ENCODE peak calls at places on chromosome 11, in nine cellular contexts. P is CD8-positive, alpha-beta T cell; H is breast epithelium; W is upper lobe of left lung; U is cardiac muscle cell; Y is tibial artery; Z is kidney epithelial cell; C is BJ; R is left lung. D is an unnamed sample.

GRCh38 chr11:10488581-10489443 is 33.7 kb downstream of the AMPD3 start:
- DNase-seq in P (no peak), H (no peak), W (peak), U (no peak), Y (peak), Z (no peak), C (no peak), R (no peak), D (peak)

GRCh38 chr11:42593426-42593825 is 718.4 kb upstream of the API5 start:
- DNase-seq in P (no peak), H (no peak), W (no peak), U (no peak), Y (no peak), Z (no peak), C (no peak), R (no peak), D (no peak)

GRCh38 chr11:126332221-126332711 is 23.2 kb upstream of the ST3GAL4 start:
- DNase-seq in P (peak), H (no peak), W (no peak), U (peak), Y (peak), Z (no peak), C (peak), R (no peak), D (no peak)

GRCh38 chr11:34318111-34319037 is 39.4 kb downstream of the ABTB2 start:
- DNase-seq in P (no peak), H (no peak), W (no peak), U (peak), Y (no peak), Z (no peak), C (no peak), R (no peak), D (no peak)

GRCh38 chr11:20208622-20209090 is 48.4 kb upstream of the DBX1 start:
- DNase-seq in P (no peak), H (no peak), W (no peak), U (no peak), Y (no peak), Z (no peak), C (no peak), R (no peak), D (no peak)

GRCh38 chr11:117171648-117172051 is 6.9 kb upstream of the SIDT2 start:
- DNase-seq in P (no peak), H (no peak), W (no peak), U (peak), Y (no peak), Z (no peak), C (no peak), R (no peak), D (no peak)

GRCh38 chr11:2679011-2679676 is 20.6 kb downstream of the KCNQ1OT1 start:
- DNase-seq in P (no peak), H (no peak), W (no peak), U (no peak), Y (no peak), Z (no peak), C (no peak), R (peak), D (peak)

GRCh38 chr11:67418476-67419281 is 3.2 kb downstream of the CARNS1 start:
- DNase-seq in P (peak), H (peak), W (no peak), U (no peak), Y (no peak), Z (no peak), C (no peak), R (no peak), D (no peak)

GRCh38 chr11:77046060-77046501 is 11.9 kb downstream of the B3GNT6 start:
- DNase-seq in P (peak), H (no peak), W (peak), U (peak), Y (no peak), Z (no peak), C (no peak), R (no peak), D (no peak)

GRCh38 chr11:116364357-116364756 is 408.4 kb downstream of the BUD13 start:
- DNase-seq in P (no peak), H (no peak), W (no peak), U (no peak), Y (no peak), Z (no peak), C (no peak), R (no peak), D (no peak)

DNA sequence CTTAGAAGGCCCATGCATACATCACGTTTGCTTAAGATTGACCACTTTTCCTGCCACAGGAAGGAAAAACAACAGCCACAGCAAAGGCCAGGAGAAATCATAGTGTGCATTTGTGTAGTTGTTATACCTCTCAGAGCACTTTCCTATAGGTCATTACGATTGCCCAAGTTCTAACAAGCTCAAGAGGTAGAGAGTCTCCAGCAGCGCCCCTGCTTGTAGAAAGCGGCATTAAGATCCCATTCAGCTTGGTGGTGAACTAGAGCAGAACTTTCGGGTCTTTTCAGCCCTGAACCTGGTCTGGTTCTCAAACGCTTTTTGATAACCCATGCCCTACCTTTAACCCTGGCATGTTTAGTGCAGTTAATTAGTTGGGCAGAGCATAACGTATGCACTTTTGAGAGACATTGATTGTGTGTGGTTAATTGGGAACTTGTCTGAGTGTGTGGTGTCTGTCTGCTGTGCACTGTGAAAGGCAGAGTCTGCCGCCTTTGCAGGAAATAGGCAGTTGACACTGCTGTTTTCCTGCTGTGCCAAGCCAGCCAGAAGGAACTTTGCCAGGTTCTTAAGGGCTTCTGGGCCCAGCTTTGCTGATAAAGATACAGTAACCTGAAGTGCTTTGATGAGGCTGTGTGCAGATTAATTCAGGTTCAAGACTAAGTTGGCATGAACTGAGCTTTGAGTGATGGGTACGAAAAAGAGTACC is 109.9 kb upstream of the CLMP start:
- DNase-seq in P (no peak), H (no peak), W (peak), U (no peak), Y (no peak), Z (no peak), C (no peak), R (peak), D (no peak)
- TF ChIP-seq CTCF in P (no peak), H (no peak), W (no peak), U (no peak), Y (no peak), Z (no peak), C (no peak), R (no peak), D (no peak)

GRCh38 chr11:94516725-94517124 is 4.5 kb downstream of the C11orf97 start:
- DNase-seq in P (no peak), H (no peak), W (no peak), U (no peak), Y (no peak), Z (no peak), C (no peak), R (no peak), D (no peak)

GRCh38 chr11:94515398-94515797 is 3.1 kb downstream of the C11orf97 start:
- DNase-seq in P (no peak), H (no peak), W (no peak), U (no peak), Y (no peak), Z (no peak), C (no peak), R (no peak), D (no peak)

GRCh38 chr11:94507485-94507884 is 4.8 kb upstream of the C11orf97 start:
- DNase-seq in P (no peak), H (no peak), W (peak), U (no peak), Y (no peak), Z (no peak), C (no peak), R (no peak), D (no peak)

GRCh38 chr11:94513091-94513490 is 830 bp downstream of the C11orf97 start:
- DNase-seq in P (no peak), H (no peak), W (no peak), U (no peak), Y (no peak), Z (no peak), C (no peak), R (no peak), D (no peak)

DNA sequence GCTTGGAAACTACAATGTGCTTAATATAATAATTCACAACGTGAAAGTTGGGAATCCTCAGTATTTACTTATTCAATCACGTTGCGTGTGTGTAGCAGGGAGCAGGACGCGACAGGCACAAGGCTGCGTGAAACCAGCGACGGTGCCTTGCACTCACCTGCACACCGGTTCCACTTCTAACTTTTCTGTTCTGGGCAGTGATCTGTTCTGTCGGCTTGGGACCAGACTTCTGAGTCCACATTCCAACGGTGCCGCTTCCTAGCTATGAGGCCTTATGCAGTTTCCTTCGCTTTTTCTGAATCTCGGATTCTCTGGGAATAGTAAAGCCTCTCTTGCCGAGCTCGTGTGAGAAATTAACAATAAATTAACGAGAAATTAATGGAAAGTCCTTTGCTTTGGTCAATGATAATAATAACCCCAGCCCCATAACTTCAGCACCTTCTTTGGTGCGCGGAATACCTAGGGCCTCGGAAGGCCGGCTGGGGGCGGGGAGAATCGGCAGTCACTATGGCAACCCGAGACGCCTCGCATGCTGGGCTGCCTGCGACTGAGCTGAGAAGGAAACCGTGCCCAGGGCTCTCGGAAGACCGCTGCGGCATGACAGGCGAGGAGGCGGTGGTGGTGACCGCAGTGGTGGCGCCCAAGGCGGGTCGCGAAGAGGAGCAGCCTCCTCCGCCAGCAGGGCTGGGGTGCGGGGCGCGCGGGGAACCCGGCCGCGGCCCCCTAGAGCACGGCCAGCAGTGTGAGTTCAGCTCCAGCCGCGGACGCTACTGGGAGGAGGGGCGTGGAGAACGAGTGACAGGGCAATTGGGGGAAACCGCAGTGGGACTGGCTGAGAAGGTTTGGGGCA is at the start of gene C11orf97:
- DNase-seq in P (peak), H (no peak), W (peak), U (peak), Y (peak), Z (no peak), C (no peak), R (peak), D (no peak)
- H3K4me3 ChIP-seq in P (peak), H (peak), W (peak), U (peak), Y (peak), Z (peak), C (peak), R (peak), D (peak)

DNA sequence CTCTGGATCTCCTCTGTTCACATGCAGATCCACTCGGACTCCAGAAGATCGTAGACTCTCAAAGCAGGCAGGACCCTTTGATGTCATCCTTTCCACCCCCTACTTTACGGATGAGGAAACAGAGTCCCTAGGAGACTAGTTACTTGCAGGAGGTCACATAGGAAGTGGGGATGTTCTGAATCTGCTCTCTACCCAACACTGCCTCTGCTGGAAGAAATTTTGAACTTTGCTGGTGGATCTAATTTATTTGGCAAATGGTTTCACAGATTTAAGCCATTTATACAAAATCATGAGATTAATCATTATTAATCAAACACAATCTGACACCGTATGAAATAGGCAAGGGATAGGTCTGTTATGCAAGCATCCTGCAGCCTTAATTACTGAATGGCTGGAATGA is 55.0 kb upstream of the USP47 start:
- DNase-seq in P (no peak), H (no peak), W (no peak), U (peak), Y (no peak), Z (no peak), C (no peak), R (no peak), D (no peak)
- TF ChIP-seq CTCF in P (no peak), H (peak), W (peak), U (peak), Y (peak), Z (peak), C (peak), R (peak), D (peak)

DNA sequence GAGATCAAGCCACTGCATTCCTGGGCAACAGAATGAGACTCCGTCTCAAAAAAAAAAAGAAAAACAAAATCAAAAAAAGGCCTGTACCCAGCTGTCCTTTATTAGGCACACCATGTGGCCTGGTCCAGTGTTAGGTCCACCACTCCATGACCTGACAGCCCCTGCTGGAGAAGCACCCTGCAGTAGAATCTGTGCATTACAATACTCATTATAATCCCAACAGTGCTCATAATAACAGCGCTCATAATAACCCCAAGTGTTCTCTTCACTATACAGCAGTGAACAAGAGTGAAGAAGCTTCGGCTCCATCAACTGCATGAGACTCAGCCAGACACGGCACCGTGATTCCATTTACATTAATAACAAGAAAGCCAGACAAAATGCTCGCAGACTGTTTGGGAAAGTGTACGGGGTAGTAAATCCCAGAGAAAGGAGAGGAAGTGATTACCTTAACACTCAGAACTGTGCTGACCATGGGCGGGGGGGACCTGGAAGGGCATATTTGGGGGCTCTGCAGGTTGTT is 8.9 kb upstream of the EHD1 start:
- DNase-seq in P (no peak), H (no peak), W (no peak), U (no peak), Y (no peak), Z (no peak), C (no peak), R (no peak), D (no peak)
- H3K4me3 ChIP-seq in P (no peak), H (peak), W (no peak), U (no peak), Y (peak), Z (no peak), C (no peak), R (peak), D (peak)

DNA sequence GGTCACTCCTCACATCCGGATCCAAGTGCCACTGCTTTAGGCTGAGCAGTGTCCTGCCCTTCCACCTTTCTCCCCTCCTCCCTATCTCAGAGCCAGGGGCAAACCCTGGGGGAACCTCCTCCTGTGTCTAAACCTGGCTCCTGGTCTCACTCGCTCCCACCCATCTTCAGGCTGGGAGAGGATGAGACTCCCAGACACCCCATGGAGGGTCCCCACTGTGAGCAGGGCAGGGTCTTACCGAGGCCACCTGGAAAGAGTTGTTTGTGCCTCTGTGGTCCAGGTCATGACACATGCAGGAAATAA is 93.6 kb downstream of the PDE2A start:
- DNase-seq in P (no peak), H (no peak), W (no peak), U (no peak), Y (peak), Z (no peak), C (no peak), R (peak), D (peak)
- TF ChIP-seq CTCF in P (no peak), H (no peak), W (no peak), U (no peak), Y (no peak), Z (no peak), C (no peak), R (no peak), D (no peak)

GRCh38 chr11:1484716-1485503 is 1.7 kb downstream of the MOB2 start:
- DNase-seq in P (no peak), H (no peak), W (no peak), U (no peak), Y (peak), Z (no peak), C (no peak), R (no peak), D (no peak)
- H3K4me3 ChIP-seq in P (no peak), H (no peak), W (no peak), U (no peak), Y (peak), Z (no peak), C (no peak), R (no peak), D (peak)

DNA sequence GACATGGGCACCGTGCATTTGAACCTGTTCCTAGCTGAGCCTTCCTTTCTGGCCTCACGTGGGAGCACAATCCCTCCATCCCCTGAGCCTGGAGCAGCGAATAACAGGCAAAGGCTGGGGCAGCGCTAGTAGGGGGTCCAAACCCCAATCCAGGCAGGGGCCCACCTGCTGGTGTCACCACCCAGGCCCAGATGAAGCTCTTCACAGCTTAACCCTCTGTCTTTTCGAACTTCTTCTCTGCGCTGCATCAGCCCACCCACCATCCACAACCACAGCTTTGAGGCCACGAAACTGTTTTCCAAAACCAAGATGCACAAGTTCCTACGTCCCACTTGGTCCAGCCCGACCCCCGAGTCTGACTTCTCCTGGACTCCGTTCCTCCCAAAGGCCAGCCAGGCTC is 11.5 kb downstream of the KCNC1 start:
- DNase-seq in P (no peak), H (no peak), W (no peak), U (no peak), Y (peak), Z (no peak), C (no peak), R (peak), D (no peak)
- TF ChIP-seq CTCF in P (no peak), H (no peak), W (no peak), U (no peak), Y (no peak), Z (no peak), C (no peak), R (no peak), D (no peak)

DNA sequence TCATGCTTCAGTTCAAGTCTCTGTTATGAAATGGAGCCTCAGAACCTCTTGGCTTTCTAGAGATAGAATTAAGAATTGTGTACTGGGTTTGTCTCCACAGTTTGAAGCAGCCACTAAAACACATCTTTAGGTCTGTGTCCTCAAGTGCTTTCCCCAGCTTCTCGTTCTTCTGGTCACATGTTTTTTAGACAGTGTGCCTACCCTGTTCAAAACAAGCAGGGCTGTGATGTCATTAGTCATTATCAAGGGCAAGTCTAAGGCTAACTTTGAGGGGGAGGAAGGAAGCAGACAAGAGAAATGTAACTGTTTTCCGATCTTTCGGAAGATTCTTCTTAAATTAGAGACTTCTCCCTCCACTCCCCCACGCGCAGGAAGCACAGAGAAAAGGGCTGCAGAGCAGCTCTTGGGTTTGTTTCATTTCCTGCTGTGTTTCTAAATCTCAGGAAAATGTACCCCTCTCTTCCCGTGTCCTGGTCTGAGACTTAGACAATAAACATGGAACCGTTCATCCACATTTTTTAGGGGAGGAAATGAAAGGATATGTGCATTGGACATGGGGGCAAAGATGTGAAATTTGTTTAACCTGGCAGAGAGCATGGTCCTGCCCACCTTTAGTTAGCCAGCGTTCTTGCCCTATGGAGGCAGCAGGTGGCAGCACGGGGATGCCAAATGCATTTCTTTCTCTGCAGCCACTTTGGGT is 3.1 kb downstream of the AKIP1 start:
- DNase-seq in P (peak), H (no peak), W (no peak), U (peak), Y (no peak), Z (no peak), C (no peak), R (no peak), D (no peak)
- H3K4me3 ChIP-seq in P (peak), H (peak), W (no peak), U (no peak), Y (peak), Z (no peak), C (peak), R (no peak), D (peak)

GRCh38 chr11:8357505-8357888 is 93.8 kb upstream of the LMO1 start:
- DNase-seq in P (no peak), H (no peak), W (no peak), U (no peak), Y (no peak), Z (no peak), C (no peak), R (no peak), D (no peak)
- TF ChIP-seq CTCF in P (no peak), H (no peak), W (no peak), U (no peak), Y (no peak), Z (no peak), C (no peak), R (no peak), D (no peak)

D was measured in coronary artery.